ENCODE peak calls at places on chromosomes 7 and 10, in seven cellular contexts. J is epithelial cell of proximal tubule, Q is HFF-Myc, A is GM06990, K is AG10803, U is lower lobe of right lung, F is Panc1. Y is an unnamed sample.

GRCh38 chr10:43681721-43682120 is 33.0 kb upstream of the ZNF32 start:
- DNase-seq in J (no peak), F (no peak), Q (no peak), A (no peak), K (no peak), U (no peak), Y (no peak)

GRCh38 chr10:50362547-50363125 is 111.3 kb upstream of the ASAH2 start:
- DNase-seq in U (no peak), J (no peak), A (peak; percentile 41), Q (no peak), F (no peak), K (no peak), Y (peak; percentile 93)

GRCh38 chr10:129332476-129332875 is 134.6 kb upstream of the MGMT start:
- DNase-seq in U (no peak), J (no peak), A (no peak), Q (no peak), K (no peak), F (no peak), Y (no peak)

GRCh38 chr7:80921130-80921529 is 2.3 kb upstream of the SEMA3C start:
- DNase-seq in K (no peak), Q (no peak), J (no peak), U (no peak), A (no peak), F (peak; percentile 94), Y (no peak)

GRCh38 chr10:77949167-77949566 is 22.6 kb upstream of the DLG5 start:
- DNase-seq in F (peak; percentile 73), J (peak; percentile 26), Q (no peak), K (peak; percentile 57), U (no peak), A (no peak), Y (no peak)

GRCh38 chr10:132455441-132455971 is 58.5 kb downstream of the PWWP2B start:
- DNase-seq in U (no peak), F (no peak), K (no peak), Q (no peak), A (no peak), J (no peak), Y (no peak)

GRCh38 chr10:11424456-11425287 is 186.8 kb downstream of the USP6NL start:
- DNase-seq in U (peak; percentile 60), F (peak; percentile 25), Q (peak; percentile 7), K (peak; percentile 45), J (no peak), A (no peak), Y (peak; percentile 11)

GRCh38 chr10:113441871-113442270 is 111.0 kb upstream of the HABP2 start:
- DNase-seq in A (no peak), F (no peak), U (no peak), Q (no peak), J (no peak), K (no peak), Y (no peak)

GRCh38 chr10:15571570-15571969 is 148.2 kb downstream of the ITGA8 start:
- DNase-seq in F (no peak), U (no peak), Q (peak; percentile 32), A (no peak), K (peak; percentile 68), J (no peak), Y (peak; percentile 7)

GRCh38 chr10:5665380-5666323 is 743 bp downstream of the ASB13 start:
- DNase-seq in J (no peak), K (peak; percentile 87), F (no peak), U (peak; percentile 73), Q (no peak), A (no peak), Y (no peak)

GRCh38 chr10:117134084-117135025 is 3.7 kb downstream of the VAX1 start:
- DNase-seq in F (no peak), J (no peak), K (no peak), Q (no peak), A (peak; percentile 14), U (no peak), Y (no peak)

GRCh38 chr10:11204355-11204879 is 186.7 kb downstream of the CELF2 start:
- DNase-seq in K (no peak), F (no peak), U (no peak), A (no peak), J (peak; percentile 16), Q (no peak), Y (no peak)

GRCh38 chr10:49169776-49170175 is 18.4 kb downstream of the TMEM273 start:
- DNase-seq in J (no peak), F (no peak), K (no peak), U (no peak), A (no peak), Q (no peak), Y (no peak)

DNA sequence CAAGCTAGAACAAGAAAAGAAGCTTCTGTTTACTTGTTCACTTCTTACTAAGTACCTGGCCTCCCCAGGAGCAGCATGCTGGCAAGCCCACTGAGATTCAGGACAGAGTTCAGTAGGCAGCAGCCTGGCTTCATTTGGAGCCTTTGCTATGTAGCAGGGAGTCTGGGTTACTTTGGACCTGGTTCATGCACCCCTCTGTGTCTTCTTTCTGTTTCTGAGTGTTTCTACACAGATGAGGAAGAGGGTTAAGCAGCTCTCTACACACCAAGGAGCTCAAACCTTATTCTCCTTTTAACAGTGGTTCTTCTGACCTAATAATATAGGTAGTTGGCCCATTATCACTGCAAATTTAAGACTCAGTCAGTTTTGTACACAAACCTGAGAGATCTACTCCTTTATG is 152.9 kb downstream of the ARID5B start:
- DNase-seq in Q (no peak), K (no peak), F (no peak), U (no peak), J (no peak), A (no peak), Y (no peak)
- H3K4me3 ChIP-seq in Q (peak overlapping the region; percentile 1), K (peak overlapping the region; percentile 41), F (no peak overlapping the region), U (no peak overlapping the region), J (no peak overlapping the region), A (peak overlapping the region; percentile 28), Y (no peak overlapping the region)

DNA sequence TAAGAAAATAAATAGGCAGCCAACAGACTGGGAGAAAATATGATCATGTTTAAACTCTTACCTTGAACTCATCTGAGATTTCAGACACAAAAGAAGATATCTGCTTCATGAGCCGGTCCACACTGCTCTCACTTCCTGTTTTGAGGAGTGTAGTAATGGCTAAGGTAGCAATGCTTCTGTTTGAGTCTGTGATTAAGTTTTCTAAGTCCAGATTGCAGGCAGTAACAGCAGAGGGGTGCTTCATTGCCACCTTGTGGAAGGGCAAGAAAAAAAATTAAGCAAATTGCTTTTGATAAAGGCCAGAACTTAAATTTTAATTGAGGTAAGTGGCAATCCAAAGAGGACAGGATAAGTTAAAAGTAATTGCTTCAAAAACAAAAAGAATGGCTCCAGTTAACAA is 69.1 kb downstream of the MEST start:
- DNase-seq in K (peak; percentile 53), A (peak; percentile 59), U (no peak), F (peak; percentile 35), Q (peak; percentile 25), J (peak; percentile 16), Y (no peak)
- TF ChIP-seq CTCF in K (peak; percentile 56), A (peak; percentile 51), U (peak; percentile 21), F (peak; percentile 51), Q (peak; percentile 25), J (peak; percentile 73), Y (peak; percentile 45)

DNA sequence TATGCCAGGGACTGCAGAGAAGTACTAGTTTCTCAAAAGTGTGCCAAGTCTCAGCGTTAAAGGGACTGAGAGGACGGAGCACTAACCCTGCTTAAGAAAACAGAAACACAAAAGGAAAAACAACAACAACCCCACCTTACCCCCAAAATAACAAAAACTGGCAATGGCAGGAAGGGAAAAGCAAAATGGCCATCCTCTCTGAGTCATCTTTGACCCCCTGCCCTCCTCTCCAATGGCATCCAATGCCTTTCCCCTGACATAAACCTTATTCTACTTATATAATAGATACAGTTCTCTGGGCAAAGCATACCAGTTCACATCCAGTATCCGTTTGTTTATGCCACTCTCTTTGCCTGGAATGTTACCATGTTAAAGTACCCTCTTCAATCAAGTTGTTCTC is 1.6 kb downstream of the POLR1F start:
- DNase-seq in J (no peak), F (no peak), U (no peak), K (no peak), Q (no peak), A (no peak), Y (no peak)
- H3K4me3 ChIP-seq in J (peak overlapping the region; percentile 70), F (peak overlapping the region; percentile 94), U (no peak overlapping the region), K (peak overlapping the region; percentile 92), Q (peak overlapping the region; percentile 85), A (no peak overlapping the region), Y (peak overlapping the region; percentile 97)

DNA sequence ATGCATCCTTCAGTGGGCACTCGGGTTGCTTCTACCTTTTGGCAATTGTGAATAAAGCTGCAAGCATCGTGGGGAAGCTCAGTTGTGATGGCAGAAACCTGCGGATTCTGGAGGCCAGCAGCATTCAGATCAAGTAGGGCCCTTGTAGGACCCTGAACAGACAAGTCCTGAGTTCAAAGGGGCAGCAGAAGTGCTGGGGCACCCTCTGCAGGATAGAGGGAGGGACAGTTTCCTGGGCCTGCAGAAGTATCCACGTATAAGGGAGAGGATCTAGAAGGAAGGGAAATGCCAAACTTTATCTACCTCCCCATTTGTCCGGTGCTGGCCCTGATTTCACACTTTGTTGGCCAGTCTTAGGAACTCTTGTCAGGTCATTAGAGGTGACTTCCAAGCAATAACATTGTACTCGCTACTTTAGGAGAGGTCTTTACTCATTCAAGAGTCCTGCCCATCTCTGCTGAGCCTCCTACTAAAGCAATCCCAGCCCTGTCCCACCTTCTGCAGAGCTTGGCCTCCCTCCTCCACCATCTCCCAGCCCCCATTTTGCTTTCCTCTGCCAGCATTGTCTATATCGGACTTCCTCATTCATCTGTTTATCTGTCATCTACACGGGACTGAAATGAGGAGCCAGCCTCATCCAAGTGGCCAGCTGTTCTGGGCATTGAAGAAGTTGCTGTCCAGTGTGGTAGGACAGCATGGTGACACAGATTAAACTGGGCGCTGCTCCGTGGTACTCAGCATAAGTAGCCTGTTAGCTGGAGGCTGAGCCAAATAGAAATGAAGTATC is 26.6 kb upstream of the R3HCC1L start:
- DNase-seq in A (no peak), F (no peak), U (no peak), J (no peak), K (no peak), Q (no peak), Y (no peak)
- TF ChIP-seq CTCF in A (no peak), F (no peak), U (no peak), J (no peak), K (no peak), Q (no peak), Y (no peak)

DNA sequence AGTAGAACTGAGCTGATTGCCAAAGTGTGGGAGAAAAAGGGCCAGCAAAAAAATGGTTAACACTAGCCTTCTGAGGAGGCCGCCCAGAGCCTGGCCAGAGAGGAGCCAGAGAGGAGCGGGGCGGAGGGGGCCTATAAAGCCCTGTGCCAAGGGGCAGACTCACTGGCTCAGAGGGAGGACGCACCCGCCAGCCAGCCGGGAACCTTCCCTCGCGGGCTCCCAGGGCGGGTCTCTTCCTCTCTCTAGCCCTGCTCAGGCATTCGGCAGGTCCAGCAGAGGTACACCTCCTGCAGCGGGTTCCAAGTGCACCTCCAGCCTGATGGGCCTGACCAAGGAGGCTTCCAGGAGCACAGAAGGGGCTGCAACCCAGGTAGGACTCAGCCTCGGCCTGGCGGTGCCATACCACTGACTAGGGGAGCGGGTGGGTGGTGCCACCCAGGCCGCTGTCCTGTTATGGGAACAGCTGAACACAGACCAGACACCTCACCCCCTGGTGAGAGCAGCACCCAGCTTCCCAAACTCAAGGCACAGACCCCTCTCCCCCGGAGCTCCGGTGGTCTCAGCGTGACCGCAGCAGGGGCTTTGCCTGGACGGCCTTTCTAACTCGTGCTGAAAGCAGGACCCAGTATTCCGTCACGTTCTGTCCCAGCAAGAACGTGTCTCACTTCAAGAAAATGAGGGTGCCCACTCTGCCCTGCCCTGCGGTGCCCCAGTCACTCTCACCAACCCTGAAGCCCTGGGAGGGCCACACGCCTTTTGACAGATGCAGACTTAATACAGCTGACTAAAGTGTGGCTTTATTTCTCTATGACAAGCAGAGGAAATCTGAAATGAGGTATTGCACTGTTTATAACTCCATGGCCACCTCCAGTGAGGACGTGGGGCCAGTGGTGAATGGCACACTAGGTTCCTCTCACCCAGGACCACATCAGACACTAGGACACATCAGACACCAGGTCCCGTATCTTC is at the start of gene GPER1:
- DNase-seq in A (no peak), F (no peak), U (peak; percentile 71), Q (no peak), K (peak; percentile 61), J (no peak), Y (peak; percentile 53)
- H3K4me3 ChIP-seq in A (peak within 1 kb of the TSS; percentile 66), F (peak within 1 kb of the TSS; percentile 70), U (peak within 1 kb of the TSS; percentile 53), Q (peak within 1 kb of the TSS; percentile 37), K (peak within 1 kb of the TSS; percentile 66), J (peak within 1 kb of the TSS; percentile 48), Y (peak within 1 kb of the TSS; percentile 11)

Y was measured in LNCaP clone FGC.